ENCODE peak calls at places on chromosome 17, in five cellular contexts. One of them, this sample, is unnamed.

GRCh38 chr17:43171761-43172487 is 910 bp downstream of the NBR1 start:
- ATAC-seq in foreskin keratinocyte: peak; percentile 12
- ATAC-seq in Panc1: no peak
- ATAC-seq in heart right ventricle: no peak
- ATAC-seq in CD8-positive, alpha-beta T cell: no peak
- ATAC-seq in this sample: no peak

GRCh38 chr17:2068589-2069051 is 13.7 kb downstream of the HIC1 start:
- ATAC-seq in heart right ventricle: no peak
- ATAC-seq in foreskin keratinocyte: peak; percentile 63
- ATAC-seq in CD8-positive, alpha-beta T cell: peak; percentile 52
- ATAC-seq in Panc1: no peak
- ATAC-seq in this sample: no peak

GRCh38 chr17:70110443-70110880 is 35.4 kb downstream of the KCNJ16 start:
- ATAC-seq in foreskin keratinocyte: no peak
- ATAC-seq in CD8-positive, alpha-beta T cell: no peak
- ATAC-seq in Panc1: no peak
- ATAC-seq in heart right ventricle: peak; percentile 95
- ATAC-seq in this sample: peak; percentile 57

GRCh38 chr17:76852843-76853242 is 15.4 kb upstream of the MGAT5B start:
- ATAC-seq in Panc1: no peak
- ATAC-seq in CD8-positive, alpha-beta T cell: no peak
- ATAC-seq in foreskin keratinocyte: no peak
- ATAC-seq in heart right ventricle: no peak
- ATAC-seq in this sample: no peak

GRCh38 chr17:39722965-39723848 is 7.1 kb downstream of the MIEN1 start:
- ATAC-seq in foreskin keratinocyte: peak; percentile 28
- ATAC-seq in CD8-positive, alpha-beta T cell: no peak
- ATAC-seq in heart right ventricle: no peak
- ATAC-seq in Panc1: peak; percentile 68
- ATAC-seq in this sample: no peak

GRCh38 chr17:14149751-14150150 is 80.4 kb downstream of the COX10 start:
- ATAC-seq in Panc1: no peak
- ATAC-seq in heart right ventricle: no peak
- ATAC-seq in foreskin keratinocyte: no peak
- ATAC-seq in CD8-positive, alpha-beta T cell: no peak
- ATAC-seq in this sample: no peak

GRCh38 chr17:43442711-43443110 is 41.1 kb upstream of the DHX8 start:
- ATAC-seq in heart right ventricle: no peak
- ATAC-seq in Panc1: no peak
- ATAC-seq in CD8-positive, alpha-beta T cell: no peak
- ATAC-seq in foreskin keratinocyte: peak; percentile 49
- ATAC-seq in this sample: peak; percentile 79

GRCh38 chr17:64001763-64002529 is 3.8 kb downstream of the PRR29 start:
- ATAC-seq in Panc1: no peak
- ATAC-seq in CD8-positive, alpha-beta T cell: no peak
- ATAC-seq in heart right ventricle: peak; percentile 71
- ATAC-seq in foreskin keratinocyte: no peak
- ATAC-seq in this sample: peak; percentile 84

GRCh38 chr17:47714773-47715396 is 18.2 kb upstream of the TBX21 start:
- ATAC-seq in CD8-positive, alpha-beta T cell: no peak
- ATAC-seq in heart right ventricle: no peak
- ATAC-seq in foreskin keratinocyte: no peak
- ATAC-seq in Panc1: no peak
- ATAC-seq in this sample: no peak

GRCh38 chr17:81717766-81718089 is 5.6 kb downstream of the SLC25A10 start:
- ATAC-seq in foreskin keratinocyte: no peak
- ATAC-seq in heart right ventricle: no peak
- ATAC-seq in Panc1: no peak
- ATAC-seq in CD8-positive, alpha-beta T cell: no peak
- ATAC-seq in this sample: no peak

GRCh38 chr17:12727076-12727750 is 61.5 kb downstream of the MYOCD start:
- ATAC-seq in foreskin keratinocyte: no peak
- ATAC-seq in heart right ventricle: no peak
- ATAC-seq in Panc1: no peak
- ATAC-seq in CD8-positive, alpha-beta T cell: no peak
- ATAC-seq in this sample: peak; percentile 46

GRCh38 chr17:2222901-2223616 is 80.5 kb downstream of the SMG6 start:
- ATAC-seq in CD8-positive, alpha-beta T cell: peak; percentile 89
- ATAC-seq in foreskin keratinocyte: peak; percentile 24
- ATAC-seq in Panc1: no peak
- ATAC-seq in heart right ventricle: peak; percentile 93
- ATAC-seq in this sample: peak; percentile 94

GRCh38 chr17:50167371-50167770 is 1.6 kb downstream of the SGCA start:
- ATAC-seq in Panc1: no peak
- ATAC-seq in CD8-positive, alpha-beta T cell: no peak
- ATAC-seq in foreskin keratinocyte: no peak
- ATAC-seq in heart right ventricle: no peak
- ATAC-seq in this sample: no peak

DNA sequence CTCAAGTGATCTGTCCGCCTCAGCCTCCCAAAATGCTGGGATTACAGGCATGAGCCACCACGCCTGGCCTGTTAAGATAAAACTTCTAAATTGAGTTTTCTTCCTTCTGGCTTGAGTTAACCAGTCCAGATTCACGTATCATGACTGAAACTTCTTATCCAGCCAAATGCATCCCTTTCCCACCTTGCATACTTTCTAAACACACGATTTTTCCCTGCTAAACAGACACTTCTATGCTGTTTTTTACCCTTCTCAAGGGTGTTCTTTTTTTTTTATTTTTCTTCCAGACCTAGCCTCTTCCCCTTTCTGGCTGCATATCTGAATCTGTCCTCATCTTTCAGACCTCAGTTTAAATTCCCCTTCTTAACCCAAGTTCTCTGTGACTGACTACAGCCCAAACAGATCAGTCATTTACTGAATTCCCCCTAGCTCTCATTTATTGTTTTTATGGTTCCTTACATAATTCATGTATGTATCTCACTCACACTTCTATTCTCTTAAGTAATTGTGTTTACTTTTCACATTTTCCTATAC is 5.4 kb downstream of the EVI2B start:
- ATAC-seq in foreskin keratinocyte: no peak
- ATAC-seq in Panc1: no peak
- ATAC-seq in CD8-positive, alpha-beta T cell: peak; percentile 16
- ATAC-seq in heart right ventricle: no peak
- ATAC-seq in this sample: no peak
- H3K27ac ChIP-seq in foreskin keratinocyte: no peak overlapping the region
- H3K27ac ChIP-seq in Panc1: no peak overlapping the region
- H3K27ac ChIP-seq in CD8-positive, alpha-beta T cell: peak overlapping the region; percentile 69
- H3K27ac ChIP-seq in heart right ventricle: no peak overlapping the region
- H3K27ac ChIP-seq in this sample: no peak overlapping the region

DNA sequence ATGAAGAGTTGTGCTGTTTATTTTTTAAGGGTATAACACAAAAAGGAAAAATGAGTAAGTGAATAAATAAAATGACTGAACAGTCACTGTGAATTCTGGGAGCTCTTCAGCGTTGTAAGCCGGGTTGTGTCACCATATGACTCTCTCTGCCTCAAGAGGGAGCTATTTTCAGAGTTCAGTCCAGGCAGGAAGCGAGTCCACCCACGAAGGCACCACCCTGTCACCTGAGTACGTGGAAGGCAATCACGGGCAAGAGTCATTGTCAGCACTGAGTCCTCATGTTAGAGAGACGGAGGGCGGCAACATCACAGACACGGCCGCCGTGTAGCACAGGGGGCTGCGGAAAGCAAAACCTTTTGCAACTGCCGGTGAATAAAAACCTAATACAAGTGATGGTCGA is 227.6 kb downstream of the UTP18 start:
- ATAC-seq in CD8-positive, alpha-beta T cell: peak; percentile 54
- ATAC-seq in heart right ventricle: no peak
- ATAC-seq in foreskin keratinocyte: peak; percentile 32
- ATAC-seq in Panc1: no peak
- ATAC-seq in this sample: no peak
- TF ChIP-seq CTCF in CD8-positive, alpha-beta T cell: no peak
- TF ChIP-seq CTCF in heart right ventricle: no peak
- TF ChIP-seq CTCF in foreskin keratinocyte: peak; percentile 35
- TF ChIP-seq CTCF in Panc1: peak; percentile 44
- TF ChIP-seq CTCF in this sample: no peak

GRCh38 chr17:18916816-18917496 is 35.0 kb upstream of the SLC5A10 start:
- ATAC-seq in CD8-positive, alpha-beta T cell: no peak
- ATAC-seq in foreskin keratinocyte: no peak
- ATAC-seq in Panc1: no peak
- ATAC-seq in heart right ventricle: no peak
- ATAC-seq in this sample: no peak
- H3K27ac ChIP-seq in CD8-positive, alpha-beta T cell: no peak overlapping the region
- H3K27ac ChIP-seq in foreskin keratinocyte: no peak overlapping the region
- H3K27ac ChIP-seq in Panc1: no peak overlapping the region
- H3K27ac ChIP-seq in heart right ventricle: no peak overlapping the region
- H3K27ac ChIP-seq in this sample: no peak overlapping the region

GRCh38 chr17:33952425-33952824 is 302.7 kb upstream of the CCL2 start:
- ATAC-seq in CD8-positive, alpha-beta T cell: no peak
- ATAC-seq in Panc1: no peak
- ATAC-seq in foreskin keratinocyte: no peak
- ATAC-seq in heart right ventricle: no peak
- ATAC-seq in this sample: no peak
- TF ChIP-seq CTCF in CD8-positive, alpha-beta T cell: no peak
- TF ChIP-seq CTCF in Panc1: no peak
- TF ChIP-seq CTCF in foreskin keratinocyte: no peak
- TF ChIP-seq CTCF in heart right ventricle: no peak
- TF ChIP-seq CTCF in this sample: no peak

DNA sequence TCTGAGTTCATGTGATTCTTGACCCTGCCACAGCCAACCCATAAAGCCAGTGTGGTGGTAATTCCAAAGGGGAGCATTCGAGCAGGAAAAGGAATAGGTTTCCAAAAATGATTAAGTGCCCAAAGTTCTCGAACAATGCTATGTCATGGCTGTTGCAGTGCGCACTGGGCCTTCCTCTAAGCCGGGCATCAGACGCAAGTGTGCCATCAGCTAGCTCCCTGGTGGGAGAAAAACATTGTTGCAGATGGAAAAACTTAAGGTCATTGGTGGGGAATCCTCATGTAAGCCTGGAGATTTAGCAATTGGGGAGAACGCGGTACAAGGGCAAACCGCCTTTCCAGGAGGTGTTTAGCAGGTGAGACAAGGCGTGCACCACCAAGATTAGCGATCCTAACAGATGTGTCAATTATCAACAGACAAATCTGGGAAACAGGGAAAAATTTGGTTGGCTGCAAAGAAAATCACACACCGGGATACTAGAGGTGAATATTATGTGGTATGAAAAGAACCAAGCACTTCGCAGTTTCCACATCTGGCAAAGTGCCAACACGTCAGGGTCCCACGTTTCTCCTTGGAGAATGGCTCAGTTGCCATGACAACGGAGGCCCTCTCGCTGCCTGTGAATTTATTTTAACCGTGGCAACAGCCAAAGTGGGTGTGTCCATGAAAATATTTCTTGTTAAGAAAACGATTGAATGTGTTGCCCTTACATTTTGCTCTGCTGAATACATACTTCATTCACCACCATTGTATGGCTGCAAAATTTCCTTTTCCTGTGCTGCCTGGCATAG is 118.5 kb upstream of the CACNG5 start:
- ATAC-seq in heart right ventricle: no peak
- ATAC-seq in foreskin keratinocyte: no peak
- ATAC-seq in Panc1: no peak
- ATAC-seq in CD8-positive, alpha-beta T cell: no peak
- ATAC-seq in this sample: no peak
- H3K27ac ChIP-seq in heart right ventricle: no peak overlapping the region
- H3K27ac ChIP-seq in foreskin keratinocyte: no peak overlapping the region
- H3K27ac ChIP-seq in Panc1: no peak overlapping the region
- H3K27ac ChIP-seq in CD8-positive, alpha-beta T cell: no peak overlapping the region
- H3K27ac ChIP-seq in this sample: no peak overlapping the region

GRCh38 chr17:28675485-28675884 is 13.5 kb downstream of the SUPT6H start:
- ATAC-seq in foreskin keratinocyte: no peak
- ATAC-seq in Panc1: no peak
- ATAC-seq in heart right ventricle: no peak
- ATAC-seq in CD8-positive, alpha-beta T cell: no peak
- ATAC-seq in this sample: no peak

DNA sequence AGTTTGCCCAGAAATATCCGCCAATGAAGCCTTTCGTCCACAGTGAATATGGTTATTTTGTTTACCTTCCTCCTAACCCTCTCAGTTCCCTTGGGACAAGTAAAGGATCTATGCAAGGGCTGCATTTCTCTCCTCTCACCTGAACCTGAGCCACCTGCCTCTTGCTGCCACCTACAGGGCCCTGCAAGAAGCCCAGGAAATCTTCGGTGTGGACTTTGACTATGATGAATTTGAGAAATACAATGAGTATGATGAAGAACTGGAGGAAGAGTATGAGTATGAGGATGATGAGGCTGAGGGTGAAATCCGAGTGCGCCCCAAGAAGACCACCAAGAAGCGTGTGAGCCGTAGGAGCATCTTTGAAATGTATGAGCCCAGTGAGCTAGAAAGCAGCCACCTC is 14.0 kb downstream of the SUPT6H start:
- ATAC-seq in CD8-positive, alpha-beta T cell: peak; percentile 59
- ATAC-seq in foreskin keratinocyte: no peak
- ATAC-seq in Panc1: peak; percentile 79
- ATAC-seq in heart right ventricle: no peak
- ATAC-seq in this sample: no peak
- TF ChIP-seq CTCF in CD8-positive, alpha-beta T cell: no peak
- TF ChIP-seq CTCF in foreskin keratinocyte: peak; percentile 67
- TF ChIP-seq CTCF in Panc1: no peak
- TF ChIP-seq CTCF in heart right ventricle: no peak
- TF ChIP-seq CTCF in this sample: no peak

GRCh38 chr17:6205525-6205924 is 135.3 kb downstream of the WSCD1 start:
- ATAC-seq in foreskin keratinocyte: no peak
- ATAC-seq in Panc1: no peak
- ATAC-seq in heart right ventricle: no peak
- ATAC-seq in CD8-positive, alpha-beta T cell: no peak
- ATAC-seq in this sample: no peak
- H3K27ac ChIP-seq in foreskin keratinocyte: no peak overlapping the region
- H3K27ac ChIP-seq in Panc1: no peak overlapping the region
- H3K27ac ChIP-seq in heart right ventricle: no peak overlapping the region
- H3K27ac ChIP-seq in CD8-positive, alpha-beta T cell: no peak overlapping the region
- H3K27ac ChIP-seq in this sample: no peak overlapping the region

GRCh38 chr17:7218166-7218565 is 1.5 kb downstream of the DLG4 start:
- ATAC-seq in CD8-positive, alpha-beta T cell: no peak
- ATAC-seq in foreskin keratinocyte: no peak
- ATAC-seq in Panc1: no peak
- ATAC-seq in heart right ventricle: no peak
- ATAC-seq in this sample: no peak
- TF ChIP-seq CTCF in CD8-positive, alpha-beta T cell: no peak
- TF ChIP-seq CTCF in foreskin keratinocyte: no peak
- TF ChIP-seq CTCF in Panc1: no peak
- TF ChIP-seq CTCF in heart right ventricle: no peak
- TF ChIP-seq CTCF in this sample: no peak

GRCh38 chr17:869567-870530 is 87.7 kb downstream of the MRM3 start:
- ATAC-seq in Panc1: peak; percentile 52
- ATAC-seq in foreskin keratinocyte: peak; percentile 98
- ATAC-seq in heart right ventricle: peak; percentile 64
- ATAC-seq in CD8-positive, alpha-beta T cell: no peak
- ATAC-seq in this sample: peak; percentile 80
- H3K27ac ChIP-seq in Panc1: peak overlapping the region; percentile 61
- H3K27ac ChIP-seq in foreskin keratinocyte: peak overlapping the region; percentile 54
- H3K27ac ChIP-seq in heart right ventricle: peak overlapping the region; percentile 50
- H3K27ac ChIP-seq in CD8-positive, alpha-beta T cell: no peak overlapping the region
- H3K27ac ChIP-seq in this sample: peak overlapping the region; percentile 82

This sample was measured in gastroesophageal sphincter.